ENCODE peak calls at places on chromosomes 2 and 18, in five cellular contexts. T, B, C, S and K are unnamed samples.

GRCh38 chr2:134625311-134625710 is 93.5 kb downstream of the TMEM163 start:
- DNase-seq in S (no peak), C (no peak), B (no peak), T (no peak), K (no peak)

GRCh38 chr2:37230581-37230980 is 815 bp downstream of the CEBPZ start:
- DNase-seq in S (no peak), T (no peak), C (no peak), B (no peak), K (no peak)

GRCh38 chr2:229825476-229825875 is 96.3 kb downstream of the TRIP12 start:
- DNase-seq in C (no peak), T (no peak), S (no peak), B (no peak), K (no peak)

GRCh38 chr2:33441235-33441810 is 35.1 kb upstream of the RASGRP3 start:
- DNase-seq in B (peak), S (peak), C (no peak), T (no peak), K (no peak)

GRCh38 chr2:42135381-42136312 is 33.5 kb upstream of the EML4 start:
- DNase-seq in C (no peak), S (no peak), B (no peak), T (no peak), K (no peak)

GRCh38 chr2:73176205-73176880 is 26.0 kb upstream of the NOTO start:
- DNase-seq in C (no peak), T (peak), S (no peak), B (no peak), K (no peak)

GRCh38 chr2:154963509-154963908 is 265.0 kb downstream of the KCNJ3 start:
- DNase-seq in T (no peak), B (no peak), C (no peak), S (no peak), K (no peak)

GRCh38 chr18:31424383-31424988 is 23.1 kb upstream of the DSG3 start:
- DNase-seq in S (peak), B (no peak), T (peak), C (no peak), K (no peak)

GRCh38 chr2:10057231-10058107 is 14.1 kb downstream of the KLF11 start:
- DNase-seq in C (peak), T (peak), B (no peak), S (peak), K (no peak)

GRCh38 chr18:62771494-62771893 is 56.2 kb downstream of the PHLPP1 start:
- DNase-seq in T (no peak), C (no peak), B (no peak), S (no peak), K (no peak)

GRCh38 chr2:190698895-190699294 is 50.0 kb downstream of the NAB1 start:
- DNase-seq in T (no peak), S (no peak), C (no peak), B (no peak), K (no peak)

GRCh38 chr18:76209597-76209996 is 285.4 kb downstream of the ZNF516 start:
- DNase-seq in T (no peak), B (no peak), S (no peak), C (peak), K (peak)

GRCh38 chr2:223416826-223417610 is 185.1 kb downstream of the SCG2 start:
- DNase-seq in B (no peak), C (no peak), S (no peak), T (no peak), K (peak)

GRCh38 chr2:73239776-73240175 is 5.7 kb downstream of the CCT7 start:
- DNase-seq in T (no peak), C (no peak), B (no peak), S (no peak), K (no peak)

GRCh38 chr2:111071480-111072143 is 49.1 kb upstream of the BCL2L11 start:
- DNase-seq in T (no peak), S (peak), C (peak), B (no peak), K (peak)

GRCh38 chr2:239252433-239253200 is 148.2 kb downstream of the HDAC4 start:
- DNase-seq in S (no peak), B (no peak), T (no peak), C (no peak), K (no peak)

GRCh38 chr18:74387362-74387761 is 69.7 kb downstream of the DIPK1C start:
- DNase-seq in T (no peak), S (no peak), C (no peak), B (no peak), K (no peak)

GRCh38 chr2:240109386-240109785 is 26.7 kb downstream of the COPS9 start:
- DNase-seq in T (no peak), C (no peak), B (no peak), S (no peak), K (no peak)

GRCh38 chr18:68438983-68439382 is 275.9 kb downstream of the TMX3 start:
- DNase-seq in C (no peak), S (no peak), B (no peak), T (no peak), K (peak)

GRCh38 chr18:901769-902168 is 2.9 kb upstream of the ADCYAP1 start:
- DNase-seq in S (no peak), C (no peak), T (no peak), B (no peak), K (no peak)

GRCh38 chr2:201888476-201888875 is 82.1 kb downstream of the CDK15 start:
- DNase-seq in T (no peak), B (no peak), S (no peak), C (no peak), K (no peak)